ENCODE peak calls at places on chromosomes 2 and 18, in seven cellular contexts. V, E, B, R, F, Y and W are unnamed samples. For H3K4me1, the result is how much of the 10 kb centered on the place peaks cover.

GRCh38 chr2:147649963-147650362 is 194.9 kb upstream of the ACVR2A start:
- DNase-seq in V (no peak), E (no peak), B (no peak), R (no peak), F (no peak), Y (no peak), W (no peak)

GRCh38 chr2:105104208-105104731 is 66.4 kb downstream of the MRPS9 start:
- DNase-seq in V (no peak), E (no peak), B (no peak), R (no peak), F (no peak), Y (no peak), W (no peak)

GRCh38 chr2:64470921-64471320 is 17.0 kb downstream of the LGALSL start:
- DNase-seq in V (no peak), E (no peak), B (no peak), R (peak), F (no peak), Y (no peak), W (no peak)

GRCh38 chr18:9705183-9705864 is 2.8 kb upstream of the RAB31 start:
- DNase-seq in V (peak), E (no peak), B (peak), R (no peak), F (no peak), Y (no peak), W (no peak)

GRCh38 chr18:46387426-46388131 is 269.4 kb downstream of the LOXHD1 start:
- DNase-seq in V (no peak), E (no peak), B (no peak), R (no peak), F (no peak), Y (peak), W (no peak)

GRCh38 chr18:53567935-53568574 is 656.4 kb downstream of the MBD2 start:
- DNase-seq in V (no peak), E (no peak), B (no peak), R (peak), F (no peak), Y (peak), W (peak)

GRCh38 chr2:57180042-57180567 is 866.5 kb upstream of the VRK2 start:
- DNase-seq in V (no peak), E (no peak), B (no peak), R (no peak), F (no peak), Y (no peak), W (no peak)

GRCh38 chr18:36539674-36540073 is 242.2 kb downstream of the FHOD3 start:
- DNase-seq in V (no peak), E (no peak), B (no peak), R (no peak), F (no peak), Y (no peak), W (no peak)

GRCh38 chr2:217826505-217826904 is 176.3 kb downstream of the TNS1 start:
- DNase-seq in V (no peak), E (peak), B (peak), R (no peak), F (no peak), Y (no peak), W (peak)

GRCh38 chr2:190789074-190790004 is 91.3 kb upstream of the GLS start:
- DNase-seq in V (no peak), E (no peak), B (no peak), R (no peak), F (no peak), Y (no peak), W (no peak)

GRCh38 chr2:23585218-23585945 is 200.4 kb downstream of the KLHL29 start:
- DNase-seq in V (no peak), E (no peak), B (no peak), R (no peak), F (no peak), Y (no peak), W (no peak)

GRCh38 chr18:46378126-46378863 is 274.1 kb downstream of the HAUS1 start:
- DNase-seq in V (no peak), E (no peak), B (no peak), R (no peak), F (no peak), Y (no peak), W (no peak)

GRCh38 chr2:162992828-162993227 is 154.3 kb upstream of the KCNH7 start:
- DNase-seq in V (no peak), E (no peak), B (no peak), R (no peak), F (no peak), Y (no peak), W (no peak)

GRCh38 chr18:31773774-31774476 is 13.2 kb upstream of the SLC25A52 start:
- DNase-seq in V (no peak), E (no peak), B (no peak), R (no peak), F (no peak), Y (no peak), W (no peak)

GRCh38 chr18:52999633-53000032 is 659.6 kb downstream of the DCC start:
- DNase-seq in V (no peak), E (no peak), B (no peak), R (no peak), F (no peak), Y (no peak), W (no peak)

GRCh38 chr2:236703906-236704305 is 134.3 kb downstream of the ACKR3 start:
- DNase-seq in V (no peak), E (no peak), B (no peak), R (no peak), F (no peak), Y (no peak), W (no peak)

GRCh38 chr2:189526936-189527654 is 53.5 kb downstream of the SLC40A1 start:
- DNase-seq in V (no peak), E (no peak), B (no peak), R (no peak), F (no peak), Y (no peak), W (no peak)

GRCh38 chr18:58112174-58112573 is 68.1 kb downstream of the NEDD4L start:
- DNase-seq in V (no peak), E (no peak), B (no peak), R (no peak), F (no peak), Y (no peak), W (no peak)

GRCh38 chr2:20130821-20131645 is 79.6 kb upstream of the LAPTM4A start:
- DNase-seq in V (no peak), E (no peak), B (no peak), R (no peak), F (no peak), Y (no peak), W (no peak)

GRCh38 chr2:26491563-26492167 is 13.7 kb upstream of the OTOF start:
- DNase-seq in V (no peak), E (no peak), B (no peak), R (no peak), F (no peak), Y (no peak), W (no peak)

GRCh38 chr2:70975237-70975636 is 3.2 kb upstream of the ANKRD53 start:
- DNase-seq in V (peak), E (no peak), B (no peak), R (no peak), F (no peak), Y (no peak), W (no peak)

GRCh38 chr2:26616864-26617135 is 24.4 kb downstream of the CIB4 start:
- DNase-seq in V (no peak), E (no peak), B (peak), R (no peak), F (no peak), Y (peak), W (no peak)

GRCh38 chr2:12549641-12550040 is 167.1 kb upstream of the TRIB2 start:
- DNase-seq in V (no peak), E (no peak), B (no peak), R (no peak), F (no peak), Y (no peak), W (no peak)

GRCh38 chr2:114609203-114609602 is 166.8 kb downstream of the DPP10 start:
- DNase-seq in V (no peak), E (no peak), B (no peak), R (no peak), F (no peak), Y (no peak), W (no peak)

GRCh38 chr2:45170976-45171514 is 161.8 kb upstream of the SIX2 start:
- DNase-seq in V (no peak), E (no peak), B (no peak), R (no peak), F (no peak), Y (no peak), W (no peak)

GRCh38 chr2:99389371-99389770 is 52.2 kb downstream of the EIF5B start:
- DNase-seq in V (no peak), E (no peak), B (no peak), R (no peak), F (no peak), Y (no peak), W (no peak)

GRCh38 chr2:3469486-3469885 is 49.8 kb downstream of the ADI1 start:
- DNase-seq in V (no peak), E (no peak), B (no peak), R (no peak), F (no peak), Y (no peak), W (no peak)

GRCh38 chr18:80229342-80229741 is 18.0 kb downstream of the PARD6G start:
- DNase-seq in V (no peak), E (no peak), B (peak), R (peak), F (no peak), Y (no peak), W (no peak)

GRCh38 chr2:1833726-1834125 is 89.4 kb upstream of the PXDN start:
- DNase-seq in V (no peak), E (no peak), B (no peak), R (no peak), F (no peak), Y (no peak), W (no peak)

GRCh38 chr2:130864830-130865229 is 28.1 kb downstream of the ARHGEF4 start:
- DNase-seq in V (no peak), E (peak), B (peak), R (no peak), F (peak), Y (no peak), W (no peak)

GRCh38 chr18:61765097-61765496 is 127.7 kb downstream of the RNF152 start:
- DNase-seq in V (no peak), E (no peak), B (no peak), R (no peak), F (no peak), Y (peak), W (no peak)

GRCh38 chr2:233072838-233073237 is 12.7 kb downstream of the INPP5D start:
- DNase-seq in V (peak), E (no peak), B (no peak), R (no peak), F (peak), Y (no peak), W (no peak)

GRCh38 chr2:177193240-177193639 is 19.4 kb upstream of the HNRNPA3 start:
- DNase-seq in V (no peak), E (no peak), B (no peak), R (no peak), F (no peak), Y (no peak), W (no peak)

GRCh38 chr18:55510809-55511208 is 77.2 kb downstream of the TCF4 start:
- DNase-seq in V (no peak), E (no peak), B (no peak), R (no peak), F (no peak), Y (no peak), W (peak)

GRCh38 chr2:148720501-148720998 is 76.0 kb downstream of the EPC2 start:
- DNase-seq in V (no peak), E (no peak), B (peak), R (no peak), F (peak), Y (peak), W (no peak)

GRCh38 chr2:166041613-166042012 is 86.2 kb downstream of the SCN1A start:
- DNase-seq in V (no peak), E (no peak), B (no peak), R (no peak), F (no peak), Y (no peak), W (no peak)

GRCh38 chr2:150438654-150439053 is 48.8 kb downstream of the RND3 start:
- DNase-seq in V (no peak), E (no peak), B (no peak), R (no peak), F (no peak), Y (no peak), W (no peak)

GRCh38 chr18:22613058-22613690 is 195.5 kb upstream of the CTAGE1 start:
- DNase-seq in V (no peak), E (peak), B (no peak), R (no peak), F (peak), Y (no peak), W (no peak)

GRCh38 chr2:52416340-52416739 is 1351.3 kb upstream of the CHAC2 start:
- DNase-seq in V (no peak), E (no peak), B (no peak), R (no peak), F (no peak), Y (no peak), W (no peak)

GRCh38 chr2:37648316-37649011 is 23.0 kb downstream of the CDC42EP3 start:
- DNase-seq in V (no peak), E (peak), B (peak), R (no peak), F (peak), Y (no peak), W (peak)

GRCh38 chr2:37645836-37646235 is 25.6 kb downstream of the CDC42EP3 start:
- DNase-seq in V (no peak), E (no peak), B (no peak), R (no peak), F (no peak), Y (no peak), W (no peak)

GRCh38 chr2:37645363-37645762 is 26.1 kb downstream of the CDC42EP3 start:
- DNase-seq in V (no peak), E (no peak), B (no peak), R (no peak), F (no peak), Y (no peak), W (no peak)

GRCh38 chr2:37649518-37649917 is 21.9 kb downstream of the CDC42EP3 start:
- DNase-seq in V (no peak), E (no peak), B (no peak), R (no peak), F (no peak), Y (no peak), W (no peak)

DNA sequence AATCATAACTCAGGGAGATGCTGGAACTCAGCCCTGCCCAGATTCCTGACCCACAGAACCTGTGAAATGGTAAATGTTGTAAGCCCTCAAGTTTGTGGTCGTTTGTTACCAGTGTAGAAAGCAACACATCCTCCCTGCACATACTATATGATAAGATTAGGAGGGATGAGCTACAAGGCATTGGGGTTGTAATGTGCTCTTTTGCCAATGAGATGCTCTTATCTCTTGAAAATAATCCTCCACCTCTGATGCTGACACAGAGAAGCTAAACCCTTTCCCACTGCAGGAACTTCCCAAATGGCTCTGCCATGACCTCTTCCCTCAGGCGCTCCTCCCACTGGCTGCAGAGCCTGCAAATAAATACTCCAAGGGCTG is 23.5 kb downstream of the CDC42EP3 start:
- DNase-seq in V (no peak), E (no peak), B (no peak), R (no peak), F (no peak), Y (no peak), W (no peak)
- H3K4me1 ChIP-seq in V (under half), E (under half), B (half or more), R (under half), F (under half), Y (under half), W (under half)

GRCh38 chr2:206990335-206990734 is 51.0 kb downstream of the CPO start:
- DNase-seq in V (no peak), E (no peak), B (no peak), R (no peak), F (no peak), Y (no peak), W (no peak)
- TF ChIP-seq EP300 in V (no peak), E (no peak), B (no peak), R (no peak), F (no peak), Y (no peak), W (no peak)

DNA sequence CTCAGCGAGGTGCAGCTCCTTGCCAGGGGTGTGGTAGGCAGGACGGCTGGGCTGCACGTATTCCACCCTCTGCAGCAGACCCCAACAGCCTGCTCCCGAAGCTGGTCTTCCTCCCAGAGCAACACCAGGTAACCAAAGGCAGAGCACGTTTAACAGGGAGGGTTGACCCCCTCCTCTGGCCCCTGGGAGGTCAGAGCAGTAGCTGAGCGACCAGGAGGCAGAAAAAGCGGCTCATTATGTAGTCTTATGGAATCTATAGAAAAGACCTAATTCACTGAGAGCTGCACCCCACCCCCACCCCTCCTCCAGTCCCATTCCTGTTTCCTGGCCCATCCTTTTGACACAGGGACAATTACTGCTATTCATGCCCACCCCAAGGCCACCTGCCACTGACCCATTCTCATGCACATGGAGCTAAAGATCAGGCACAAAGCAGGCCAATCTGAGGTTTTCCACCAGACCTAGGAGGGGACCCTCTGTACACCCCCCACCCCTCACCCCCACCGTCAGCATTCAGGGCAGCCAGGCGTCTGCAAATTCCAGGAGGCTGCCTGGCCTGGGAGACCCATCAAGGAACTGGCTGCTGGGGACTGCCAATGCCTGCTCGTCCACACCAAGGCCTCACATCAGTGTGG is 60.9 kb upstream of the FZD7 start:
- DNase-seq in V (no peak), E (no peak), B (no peak), R (peak), F (no peak), Y (no peak), W (no peak)
- H3K4me3 ChIP-seq in V (no peak), E (no peak), B (no peak), R (peak), F (no peak), Y (no peak), W (no peak)

GRCh38 chr2:240456607-240457222 is 21.3 kb downstream of the GPC1 start:
- DNase-seq in V (no peak), E (no peak), B (no peak), R (no peak), F (no peak), Y (no peak), W (no peak)
- H3K4me1 ChIP-seq in V (under half), E (under half), B (under half), R (under half), F (under half), Y (under half), W (under half)

GRCh38 chr2:229674830-229675530 is 39.4 kb downstream of the DNER start:
- DNase-seq in V (no peak), E (no peak), B (no peak), R (no peak), F (no peak), Y (no peak), W (no peak)

GRCh38 chr2:229673676-229674075 is 40.7 kb downstream of the DNER start:
- DNase-seq in V (no peak), E (no peak), B (no peak), R (no peak), F (no peak), Y (no peak), W (no peak)

GRCh38 chr2:229675569-229675968 is 38.8 kb downstream of the DNER start:
- DNase-seq in V (no peak), E (no peak), B (no peak), R (no peak), F (no peak), Y (peak), W (no peak)

GRCh38 chr2:229679393-229680125 is 34.8 kb downstream of the DNER start:
- DNase-seq in V (no peak), E (no peak), B (no peak), R (no peak), F (no peak), Y (no peak), W (no peak)
- TF ChIP-seq EP300 in V (no peak), E (no peak), B (no peak), R (no peak), F (no peak), Y (no peak), W (no peak)

DNA sequence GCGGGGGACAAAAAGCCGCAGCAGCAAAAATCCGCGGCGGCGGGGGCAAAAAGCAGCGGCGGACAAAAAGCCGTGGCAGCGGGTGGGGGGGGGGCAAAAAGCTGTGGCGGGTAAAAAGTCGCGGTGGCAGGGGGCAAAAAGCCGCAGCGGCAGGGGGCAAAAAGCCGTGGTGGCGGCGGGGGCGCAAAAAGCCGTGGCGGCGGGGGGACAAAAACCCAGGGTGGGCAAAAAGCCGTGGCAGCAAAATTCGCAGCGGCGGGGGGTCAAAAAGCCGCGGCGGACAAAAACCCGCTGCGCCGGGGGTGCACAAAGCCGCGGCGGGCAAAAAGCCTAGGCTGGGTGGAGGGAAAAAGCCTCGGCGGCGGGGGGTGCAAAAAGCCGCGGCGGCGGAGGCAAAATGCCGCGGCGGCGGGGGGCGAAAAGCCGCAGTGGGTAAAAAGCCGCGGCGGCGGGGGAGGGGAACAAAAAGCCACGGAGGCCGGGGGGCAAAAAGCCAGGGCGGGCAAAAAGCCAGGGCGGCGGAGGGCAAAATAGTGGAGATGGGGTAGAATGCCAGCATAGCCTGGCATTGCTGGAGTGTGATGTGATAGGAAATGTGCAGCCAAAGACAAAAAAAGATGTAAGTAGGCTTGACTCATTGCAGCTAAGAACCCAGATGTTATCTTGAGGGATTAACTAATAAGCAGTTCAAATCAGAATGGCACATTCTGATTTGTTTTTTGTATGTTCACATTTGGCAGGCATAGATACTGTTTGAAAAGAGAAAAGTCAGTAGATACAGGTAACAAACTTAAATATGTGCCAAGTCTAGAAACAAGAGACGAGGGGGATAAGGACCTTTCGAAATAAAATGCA is 1076.3 kb downstream of the RPIA start:
- DNase-seq in V (no peak), E (no peak), B (peak), R (no peak), F (peak), Y (peak), W (no peak)
- H3K4me3 ChIP-seq in V (no peak), E (no peak), B (no peak), R (no peak), F (no peak), Y (no peak), W (no peak)